ENCODE peak calls at places on chromosomes 3 and 15, in six cellular contexts. K is WERI-Rb-1; E is activated naive CD4-positive, alpha-beta T cell; Q is GM19239; G is body of pancreas; T is effector CD4-positive, alpha-beta T cell. H is an unnamed sample.

GRCh38 chr3:120846073-120846472 is 61.9 kb upstream of the STXBP5L start:
- DNase-seq in K (no peak), E (no peak), Q (no peak), G (no peak), T (no peak), H (no peak)

GRCh38 chr3:12303998-12304397 is 15.1 kb downstream of the PPARG start:
- DNase-seq in K (no peak), E (no peak), Q (no peak), G (peak; percentile 43), T (no peak), H (no peak)

GRCh38 chr3:157089455-157090221 is 70.3 kb downstream of the CCNL1 start:
- DNase-seq in K (peak; percentile 60), E (no peak), Q (no peak), G (peak; percentile 75), T (peak; percentile 15), H (no peak)

GRCh38 chr3:160381470-160381869 is 17.6 kb downstream of the IFT80 start:
- DNase-seq in K (no peak), E (no peak), Q (no peak), G (no peak), T (no peak), H (no peak)

GRCh38 chr3:192850501-192850981 is 67.1 kb downstream of the MB21D2 start:
- DNase-seq in K (no peak), E (no peak), Q (no peak), G (no peak), T (no peak), H (no peak)

GRCh38 chr3:195596648-195597628 is 13.2 kb upstream of the APOD start:
- DNase-seq in K (no peak), E (no peak), Q (no peak), G (no peak), T (no peak), H (no peak)

GRCh38 chr3:17730318-17730967 is 12.0 kb downstream of the TBC1D5 start:
- DNase-seq in K (no peak), E (no peak), Q (no peak), G (no peak), T (no peak), H (no peak)

GRCh38 chr3:138114988-138115971 is at the start of gene DZIP1L:
- DNase-seq in K (peak; percentile 94), E (peak; percentile 10), Q (peak; percentile 53), G (peak; percentile 66), T (no peak), H (peak; percentile 26)

GRCh38 chr15:72784233-72784876 is 797 bp upstream of the ADPGK start:
- DNase-seq in K (peak; percentile 77), E (no peak), Q (no peak), G (peak; percentile 69), T (no peak), H (peak; percentile 23)

GRCh38 chr3:113441051-113441770 is at the start of gene CFAP44:
- DNase-seq in K (no peak), E (peak; percentile 42), Q (peak; percentile 16), G (peak; percentile 77), T (peak; percentile 4), H (no peak)

GRCh38 chr3:113104746-113105479 is 106.4 kb upstream of the BOC start:
- DNase-seq in K (no peak), E (no peak), Q (no peak), G (no peak), T (no peak), H (no peak)

GRCh38 chr15:99143230-99143629 is 38.4 kb downstream of the SYNM start:
- DNase-seq in K (no peak), E (no peak), Q (no peak), G (no peak), T (no peak), H (no peak)

GRCh38 chr3:87052499-87053260 is 61.7 kb upstream of the VGLL3 start:
- DNase-seq in K (no peak), E (no peak), Q (no peak), G (no peak), T (no peak), H (no peak)

GRCh38 chr3:139427283-139428060 is 38.0 kb upstream of the COPB2 start:
- DNase-seq in K (peak; percentile 22), E (no peak), Q (peak; percentile 56), G (peak; percentile 65), T (no peak), H (peak; percentile 60)

GRCh38 chr3:42900731-42901420 is 5.1 kb upstream of the ZNF662 start:
- DNase-seq in K (no peak), E (no peak), Q (no peak), G (no peak), T (no peak), H (no peak)

GRCh38 chr3:168517514-168518071 is 421.9 kb upstream of the GOLIM4 start:
- DNase-seq in K (no peak), E (no peak), Q (no peak), G (peak; percentile 30), T (no peak), H (peak; percentile 13)

GRCh38 chr3:18124501-18124900 is 300.6 kb downstream of the SATB1 start:
- DNase-seq in K (no peak), E (no peak), Q (no peak), G (no peak), T (no peak), H (no peak)

GRCh38 chr3:12658593-12659058 is 5.3 kb downstream of the RAF1 start:
- DNase-seq in K (no peak), E (no peak), Q (no peak), G (no peak), T (no peak), H (no peak)

GRCh38 chr3:56590814-56591213 is 33.8 kb downstream of the CCDC66 start:
- DNase-seq in K (no peak), E (no peak), Q (no peak), G (no peak), T (no peak), H (no peak)

GRCh38 chr15:92616621-92617179 is 38.9 kb downstream of the FAM174B start:
- DNase-seq in K (no peak), E (no peak), Q (no peak), G (no peak), T (no peak), H (no peak)

GRCh38 chr3:43194490-43195115 is 88.7 kb upstream of the POMGNT2 start:
- DNase-seq in K (no peak), E (peak; percentile 20), Q (no peak), G (no peak), T (peak; percentile 24), H (no peak)

GRCh38 chr3:184491867-184492615 is 69.5 kb upstream of the EPHB3 start:
- DNase-seq in K (no peak), E (no peak), Q (no peak), G (peak; percentile 61), T (no peak), H (no peak)

H was measured in NCI-H1930.